ENCODE peak calls at places on chromosomes 16 and 17, in six cellular contexts. U is cardiac fibroblast, T is stomach, A is brain microvascular endothelial cell, P is foreskin fibroblast, V is AG10803. F is an unnamed sample.

GRCh38 chr17:57597531-57598453 is 147.3 kb downstream of the CCDC182 start:
- DNase-seq in U (peak), P (peak), T (peak), V (peak), A (peak), F (peak)

GRCh38 chr17:32909787-32910369 is 18.1 kb upstream of the TMEM98 start:
- DNase-seq in P (peak), U (peak), V (peak), T (peak), A (peak), F (peak)

GRCh38 chr16:70380205-70380918 is 33.7 kb downstream of the DDX19A start:
- DNase-seq in T (peak), A (peak), V (peak), U (peak), P (peak), F (peak)

GRCh38 chr17:57543230-57543629 is 201.9 kb downstream of the CCDC182 start:
- DNase-seq in V (no peak), T (no peak), A (no peak), U (no peak), P (no peak), F (no peak)

GRCh38 chr16:78506372-78507193 is 407.1 kb downstream of the WWOX start:
- DNase-seq in T (no peak), U (no peak), A (no peak), P (no peak), V (peak), F (no peak)

GRCh38 chr17:43791589-43791988 is 11.4 kb downstream of the CFAP97D1 start:
- DNase-seq in U (peak), V (peak), P (peak), T (no peak), A (peak), F (no peak)

GRCh38 chr16:22705799-22706198 is 108.2 kb upstream of the HS3ST2 start:
- DNase-seq in U (no peak), T (no peak), V (no peak), A (no peak), P (no peak), F (no peak)

GRCh38 chr17:82118178-82118814 is 20.3 kb upstream of the FASN start:
- DNase-seq in P (no peak), T (no peak), V (no peak), U (no peak), A (no peak), F (no peak)

GRCh38 chr16:23876256-23876896 is 40.6 kb downstream of the PRKCB start:
- DNase-seq in P (no peak), A (no peak), U (no peak), V (peak), T (no peak), F (no peak)

GRCh38 chr16:66695935-66696668 is 441 bp downstream of the CMTM4 start:
- DNase-seq in V (no peak), T (peak), A (no peak), U (no peak), P (no peak), F (no peak)

GRCh38 chr17:30351730-30352129 is 17.9 kb upstream of the TMIGD1 start:
- DNase-seq in V (no peak), A (no peak), P (no peak), U (no peak), T (no peak), F (no peak)

DNA sequence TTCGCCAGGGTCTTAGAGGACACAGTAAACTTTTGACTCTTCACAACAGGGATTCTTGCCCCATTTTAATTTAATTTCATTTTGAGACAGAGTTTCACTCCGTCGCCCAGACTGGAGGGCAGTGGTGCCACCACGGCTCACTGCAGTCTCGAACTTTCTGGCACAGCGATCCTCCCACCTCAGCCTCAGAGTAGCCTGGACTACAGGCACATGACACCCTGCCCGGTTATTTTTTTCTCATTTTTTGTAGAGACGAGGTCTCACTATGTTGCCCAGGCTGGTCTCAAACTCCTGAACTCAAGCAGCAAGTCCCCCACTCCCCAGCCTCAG is 329 bp upstream of the NLE1 start:
- DNase-seq in V (no peak), U (no peak), T (no peak), P (no peak), A (no peak), F (no peak)
- TF ChIP-seq CTCF in V (no peak), U (no peak), T (no peak), P (no peak), A (no peak), F (no peak)

GRCh38 chr17:74180336-74180735 is 23.1 kb upstream of the RPL38 start:
- DNase-seq in V (no peak), P (no peak), T (no peak), A (no peak), U (no peak), F (no peak)

GRCh38 chr17:74185786-74186185 is 17.7 kb upstream of the RPL38 start:
- DNase-seq in P (no peak), U (no peak), V (no peak), A (no peak), T (no peak), F (no peak)

GRCh38 chr17:74181341-74181740 is 22.1 kb upstream of the RPL38 start:
- DNase-seq in T (no peak), U (no peak), A (no peak), P (no peak), V (no peak), F (no peak)

GRCh38 chr17:74182041-74182783 is 21.3 kb upstream of the RPL38 start:
- DNase-seq in U (no peak), P (no peak), T (no peak), A (no peak), V (no peak), F (no peak)

GRCh38 chr17:74183411-74183810 is 20.1 kb upstream of the RPL38 start:
- DNase-seq in U (no peak), P (no peak), A (no peak), V (no peak), T (no peak), F (no peak)
- H3K4me3 ChIP-seq in U (no peak), P (no peak), A (no peak), V (no peak), T (no peak), F (no peak)

GRCh38 chr17:4591529-4591928 is 7.2 kb downstream of the SMTNL2 start:
- DNase-seq in P (no peak), V (no peak), T (no peak), A (peak), U (peak), F (no peak)

GRCh38 chr17:4592240-4593005 is 8.1 kb downstream of the SMTNL2 start:
- DNase-seq in T (no peak), P (no peak), A (no peak), V (no peak), U (no peak), F (no peak)

GRCh38 chr17:4593021-4593797 is 8.9 kb downstream of the SMTNL2 start:
- DNase-seq in V (no peak), A (no peak), P (no peak), U (no peak), T (no peak), F (no peak)

GRCh38 chr17:4596636-4597380 is 12.5 kb downstream of the SMTNL2 start:
- DNase-seq in T (no peak), P (no peak), U (no peak), V (no peak), A (no peak), F (no peak)

GRCh38 chr17:4594406-4595349 is 10.3 kb downstream of the SMTNL2 start:
- DNase-seq in V (no peak), A (no peak), P (no peak), U (no peak), T (peak), F (no peak)
- TF ChIP-seq CTCF in V (no peak), A (peak), P (no peak), U (no peak), T (no peak), F (peak)

GRCh38 chr17:78040561-78041400 is 82.3 kb downstream of the TNRC6C start:
- DNase-seq in V (peak), T (peak), P (peak), U (peak), A (peak), F (peak)
- H3K4me3 ChIP-seq in V (peak), T (peak), P (peak), U (peak), A (peak), F (peak)

DNA sequence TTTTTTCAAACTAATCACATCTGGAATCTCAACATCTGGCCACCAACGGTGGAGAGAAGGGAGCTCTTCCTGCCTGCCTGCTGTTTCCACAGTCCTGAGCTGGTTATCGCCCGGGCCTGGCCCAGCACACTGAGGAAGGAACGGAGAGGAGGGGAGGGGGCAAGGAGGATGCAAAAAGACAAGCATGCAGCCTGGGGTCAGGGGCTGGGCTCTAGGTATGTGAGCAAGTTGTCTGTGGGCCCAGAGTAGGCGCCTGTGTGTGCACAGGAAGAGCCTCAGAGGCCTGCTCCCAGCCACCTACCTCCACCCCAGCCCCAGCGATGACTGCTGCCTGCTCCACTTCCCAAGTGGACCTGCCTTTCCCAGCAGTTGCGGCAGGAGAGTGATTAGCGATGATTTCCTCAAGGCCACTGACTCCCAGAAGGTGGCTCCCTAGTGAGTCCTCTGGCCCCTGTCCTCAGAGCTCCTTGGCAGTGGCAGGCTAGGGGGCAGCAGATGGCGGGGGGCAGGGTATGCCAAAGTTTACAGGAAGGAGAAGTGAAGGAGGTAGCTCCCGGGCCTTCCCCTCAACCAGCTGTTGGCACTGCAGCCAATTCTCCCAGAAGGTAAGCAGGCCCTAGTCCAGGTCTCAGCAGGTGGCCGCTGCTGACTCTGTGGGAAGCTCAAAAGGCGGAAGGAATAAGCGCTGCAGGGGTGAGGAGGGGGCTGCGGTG is 27.0 kb upstream of the RASD1 start:
- DNase-seq in T (peak), A (no peak), P (no peak), U (no peak), V (no peak), F (peak)
- TF ChIP-seq CTCF in T (no peak), A (no peak), P (no peak), U (no peak), V (no peak), F (peak)

GRCh38 chr17:50162466-50163254 is 3.1 kb upstream of the SGCA start:
- DNase-seq in A (no peak), U (no peak), T (no peak), V (no peak), P (no peak), F (no peak)

GRCh38 chr17:50161023-50161910 is 4.5 kb upstream of the SGCA start:
- DNase-seq in V (peak), A (peak), T (peak), U (peak), P (peak), F (peak)

GRCh38 chr17:50164697-50164988 is 1.2 kb upstream of the SGCA start:
- DNase-seq in U (no peak), P (no peak), V (no peak), A (no peak), T (no peak), F (no peak)

GRCh38 chr17:50163846-50164696 is 1.7 kb upstream of the SGCA start:
- DNase-seq in U (no peak), V (no peak), P (no peak), A (no peak), T (no peak), F (no peak)

DNA sequence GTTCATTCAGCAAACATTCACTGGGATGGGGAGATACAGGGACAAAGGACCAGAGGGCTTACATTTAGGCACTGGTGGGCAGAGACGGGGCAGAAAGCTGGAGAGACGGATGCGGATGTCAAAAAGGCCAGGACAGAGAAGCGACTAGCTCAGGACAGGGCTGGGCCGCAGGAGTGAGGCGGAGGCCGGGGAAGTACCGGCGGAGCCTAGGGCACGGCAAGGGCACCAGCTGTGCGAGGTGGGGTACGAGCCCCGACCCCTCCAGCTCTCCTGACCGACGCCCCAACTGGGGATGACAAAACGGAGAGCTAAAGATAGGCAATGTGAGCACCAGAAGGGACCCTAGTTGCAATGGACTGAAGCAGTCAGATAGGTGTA is 3.9 kb upstream of the SGCA start:
- DNase-seq in T (no peak), U (no peak), V (no peak), A (no peak), P (no peak), F (no peak)
- H3K4me3 ChIP-seq in T (peak), U (no peak), V (peak), A (peak), P (peak), F (peak)

DNA sequence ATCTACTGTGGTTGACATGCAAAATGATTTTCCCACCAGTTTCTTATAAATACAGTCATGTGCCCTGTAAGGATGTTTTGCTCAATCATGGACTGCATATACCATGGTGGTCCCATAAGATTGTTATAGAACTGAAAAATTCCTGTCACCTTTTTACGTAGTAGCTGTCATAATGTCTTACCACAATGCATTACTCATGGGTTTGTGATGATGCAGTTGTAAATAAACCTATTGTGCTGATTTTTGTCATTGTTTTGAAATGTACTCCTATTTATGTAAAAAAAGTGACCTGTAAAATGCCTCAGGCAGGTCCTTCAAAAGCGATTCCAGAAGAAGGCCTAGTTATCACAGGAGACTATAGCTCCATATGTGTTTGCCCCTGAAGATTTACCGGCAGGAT is 695.4 kb upstream of the KIF2B start:
- DNase-seq in A (no peak), T (no peak), V (no peak), U (no peak), P (no peak), F (no peak)
- TF ChIP-seq CTCF in A (no peak), T (no peak), V (no peak), U (no peak), P (no peak), F (no peak)

F was measured in astrocyte of the cerebellum.